ENCODE peak calls at places on chromosome 2, in eight cellular contexts. F, E, T, Z, H, S, N and Q are unnamed samples.

GRCh38 chr2:86037141-86037794 is 68.4 kb downstream of the POLR1A start:
- DNase-seq in F (no peak), E (peak), T (no peak), Z (no peak), H (peak), S (peak), N (peak), Q (no peak)

GRCh38 chr2:121170577-121170976 is 114.4 kb downstream of the TFCP2L1 start:
- DNase-seq in F (no peak), E (no peak), T (no peak), Z (no peak), H (no peak), S (no peak), N (no peak), Q (no peak)

GRCh38 chr2:109142416-109143210 is 13.6 kb downstream of the SH3RF3 start:
- DNase-seq in F (no peak), E (no peak), T (no peak), Z (no peak), H (no peak), S (no peak), N (peak), Q (no peak)

GRCh38 chr2:219314804-219315468 is 5.7 kb upstream of the PTPRN start:
- DNase-seq in F (no peak), E (no peak), T (no peak), Z (no peak), H (peak), S (peak), N (no peak), Q (no peak)

GRCh38 chr2:170648037-170648436 is 67.1 kb upstream of the SP5 start:
- DNase-seq in F (no peak), E (no peak), T (no peak), Z (no peak), H (no peak), S (no peak), N (no peak), Q (no peak)

GRCh38 chr2:28327963-28328922 is 64.4 kb upstream of the FOSL2 start:
- DNase-seq in F (no peak), E (no peak), T (no peak), Z (no peak), H (no peak), S (peak), N (no peak), Q (no peak)

GRCh38 chr2:162537651-162538050 is 193.7 kb downstream of the GCA start:
- DNase-seq in F (no peak), E (no peak), T (no peak), Z (no peak), H (peak), S (no peak), N (no peak), Q (no peak)

GRCh38 chr2:212173331-212173730 is 365.3 kb downstream of the ERBB4 start:
- DNase-seq in F (no peak), E (no peak), T (no peak), Z (no peak), H (no peak), S (no peak), N (no peak), Q (no peak)

GRCh38 chr2:100397976-100398375 is 19.5 kb downstream of the CHST10 start:
- DNase-seq in F (no peak), E (no peak), T (no peak), Z (no peak), H (no peak), S (no peak), N (no peak), Q (no peak)

GRCh38 chr2:12636837-12637581 is 79.7 kb upstream of the TRIB2 start:
- DNase-seq in F (no peak), E (no peak), T (no peak), Z (no peak), H (peak), S (peak), N (no peak), Q (peak)

GRCh38 chr2:85972355-85972754 is 83.6 kb upstream of the ST3GAL5 start:
- DNase-seq in F (no peak), E (no peak), T (no peak), Z (no peak), H (no peak), S (no peak), N (no peak), Q (no peak)

GRCh38 chr2:106956879-106957278 is 70.9 kb upstream of the ST6GAL2 start:
- DNase-seq in F (no peak), E (no peak), T (peak), Z (no peak), H (peak), S (peak), N (no peak), Q (peak)

GRCh38 chr2:173048901-173049661 is 26.6 kb upstream of the MAP3K20 start:
- DNase-seq in F (peak), E (no peak), T (no peak), Z (no peak), H (peak), S (peak), N (peak), Q (peak)

GRCh38 chr2:195632852-195633572 is 24.0 kb upstream of the SLC39A10 start:
- DNase-seq in F (no peak), E (no peak), T (no peak), Z (no peak), H (no peak), S (no peak), N (no peak), Q (no peak)

GRCh38 chr2:160920791-160921303 is 239.4 kb upstream of the TANK start:
- DNase-seq in F (no peak), E (no peak), T (no peak), Z (no peak), H (peak), S (peak), N (no peak), Q (peak)

GRCh38 chr2:90069290-90069894 is 1377.9 kb downstream of the RPIA start:
- DNase-seq in F (no peak), E (peak), T (peak), Z (peak), H (no peak), S (no peak), N (peak), Q (peak)

GRCh38 chr2:38978908-38979307 is 89.2 kb downstream of the ARHGEF33 start:
- DNase-seq in F (no peak), E (no peak), T (no peak), Z (no peak), H (no peak), S (no peak), N (no peak), Q (no peak)

GRCh38 chr2:219010162-219010756 is 17.0 kb upstream of the CRYBA2 start:
- DNase-seq in F (no peak), E (peak), T (no peak), Z (peak), H (no peak), S (no peak), N (no peak), Q (no peak)

GRCh38 chr2:181812106-181812745 is 79.3 kb upstream of the ITPRID2 start:
- DNase-seq in F (no peak), E (no peak), T (no peak), Z (no peak), H (no peak), S (peak), N (no peak), Q (no peak)

GRCh38 chr2:183456177-183456576 is 331.9 kb downstream of the NUP35 start:
- DNase-seq in F (no peak), E (no peak), T (no peak), Z (no peak), H (no peak), S (no peak), N (no peak), Q (no peak)

GRCh38 chr2:181892795-181893435 is 1.4 kb downstream of the ITPRID2 start:
- DNase-seq in F (no peak), E (no peak), T (no peak), Z (no peak), H (peak), S (peak), N (no peak), Q (no peak)

GRCh38 chr2:217650229-217650628 is 352.6 kb downstream of the TNS1 start:
- DNase-seq in F (no peak), E (no peak), T (no peak), Z (no peak), H (no peak), S (peak), N (no peak), Q (no peak)